ENCODE peak calls at places on chromosomes 16 and 17, in six cellular contexts. K is endothelial cell of umbilical vein, S is A549, Z is HepG2, H is GM12878, I is K562. R is an unnamed sample.
A peak's percentile ranks its signal among the peaks of the same experiment; 100 is the strongest.

GRCh38 chr17:79923974-79924638 is 84.9 kb upstream of the CBX4 start:
- DNase-seq in K (peak; percentile 28), S (peak; percentile 77), Z (peak; percentile 67), H (no peak), I (peak; percentile 74), R (peak; percentile 67)

GRCh38 chr16:49747654-49748053 is 108.3 kb downstream of the ZNF423 start:
- DNase-seq in K (no peak), S (no peak), Z (no peak), H (no peak), I (no peak), R (peak; percentile 34)

GRCh38 chr16:726438-727290 is at the start of the genes CCDC78 and HAGHL:
- DNase-seq in K (peak; percentile 24), S (no peak), Z (no peak), H (no peak), I (peak; percentile 86), R (peak; percentile 80)

GRCh38 chr17:61485067-61485775 is 33.0 kb downstream of the TBX4 start:
- DNase-seq in K (no peak), S (no peak), Z (no peak), H (no peak), I (no peak), R (no peak)

GRCh38 chr16:88202207-88202745 is 180.5 kb upstream of the ZNF469 start:
- DNase-seq in K (no peak), S (no peak), Z (no peak), H (no peak), I (no peak), R (no peak)

GRCh38 chr17:68491864-68492263 is 20.4 kb upstream of the PRKAR1A start:
- DNase-seq in K (no peak), S (no peak), Z (no peak), H (no peak), I (no peak), R (no peak)

GRCh38 chr17:62760888-62761267 is 47.2 kb downstream of the MARCHF10 start:
- DNase-seq in K (no peak), S (no peak), Z (no peak), H (no peak), I (no peak), R (no peak)

GRCh38 chr17:67212716-67213417 is 32.1 kb downstream of the HELZ start:
- DNase-seq in K (no peak), S (no peak), Z (no peak), H (no peak), I (no peak), R (peak; percentile 41)

GRCh38 chr17:38959508-38959907 is 7.7 kb downstream of the FBXO47 start:
- DNase-seq in K (no peak), S (no peak), Z (no peak), H (no peak), I (no peak), R (no peak)

GRCh38 chr17:63150994-63151464 is 185.0 kb downstream of the TANC2 start:
- DNase-seq in K (no peak), S (no peak), Z (no peak), H (no peak), I (no peak), R (no peak)

GRCh38 chr16:21336231-21336630 is 58.1 kb upstream of the CRYM start:
- DNase-seq in K (no peak), S (no peak), Z (no peak), H (no peak), I (no peak), R (no peak)

GRCh38 chr16:75109732-75110243 is 6.8 kb downstream of the LDHD start:
- DNase-seq in K (no peak), S (no peak), Z (no peak), H (no peak), I (no peak), R (peak; percentile 90)

GRCh38 chr16:78995441-78995840 is 605.1 kb downstream of the MAF start:
- DNase-seq in K (no peak), S (no peak), Z (no peak), H (no peak), I (no peak), R (no peak)

GRCh38 chr17:60423865-60424264 is 1.6 kb downstream of the CHCT1 start:
- DNase-seq in K (no peak), S (no peak), Z (no peak), H (no peak), I (no peak), R (no peak)

GRCh38 chr17:73643846-73644144 is 450 bp downstream of the SDK2 start:
- DNase-seq in K (no peak), S (no peak), Z (no peak), H (no peak), I (no peak), R (no peak)

GRCh38 chr16:12390074-12390473 is 413.5 kb downstream of the SNX29 start:
- DNase-seq in K (no peak), S (no peak), Z (no peak), H (no peak), I (no peak), R (no peak)

GRCh38 chr17:28744802-28745051 is 916 bp downstream of the TRAF4 start:
- DNase-seq in K (no peak), S (no peak), Z (no peak), H (no peak), I (peak; percentile 20), R (no peak)

GRCh38 chr17:28745052-28745776 is 1.4 kb downstream of the TRAF4 start:
- DNase-seq in K (peak; percentile 72), S (peak; percentile 64), Z (peak; percentile 90), H (no peak), I (peak; percentile 41), R (peak; percentile 74)

GRCh38 chr17:28743243-28744103 is at the start of gene TRAF4:
- DNase-seq in K (peak; percentile 63), S (peak; percentile 93), Z (peak; percentile 73), H (no peak), I (peak; percentile 90), R (peak; percentile 91)

GRCh38 chr17:28745777-28746473 is 2.1 kb downstream of the TRAF4 start:
- DNase-seq in K (no peak), S (peak; percentile 55), Z (no peak), H (no peak), I (no peak), R (no peak)

GRCh38 chr17:28744104-28744801 is 442 bp downstream of the TRAF4 start:
- DNase-seq in K (peak; percentile 51), S (peak; percentile 81), Z (peak; percentile 71), H (no peak), I (peak; percentile 87), R (peak; percentile 58)
- TF ChIP-seq MYC in K (no peak), S (no peak), Z (peak; percentile 93), H (no peak), I (no peak), R (no peak)

GRCh38 chr17:7249830-7250229 is 1.7 kb downstream of the CTDNEP1 start:
- DNase-seq in K (no peak), S (no peak), Z (no peak), H (no peak), I (no peak), R (peak; percentile 72)
- TF ChIP-seq MYC in K (no peak), S (no peak), Z (no peak), H (no peak), I (no peak), R (no peak)

DNA sequence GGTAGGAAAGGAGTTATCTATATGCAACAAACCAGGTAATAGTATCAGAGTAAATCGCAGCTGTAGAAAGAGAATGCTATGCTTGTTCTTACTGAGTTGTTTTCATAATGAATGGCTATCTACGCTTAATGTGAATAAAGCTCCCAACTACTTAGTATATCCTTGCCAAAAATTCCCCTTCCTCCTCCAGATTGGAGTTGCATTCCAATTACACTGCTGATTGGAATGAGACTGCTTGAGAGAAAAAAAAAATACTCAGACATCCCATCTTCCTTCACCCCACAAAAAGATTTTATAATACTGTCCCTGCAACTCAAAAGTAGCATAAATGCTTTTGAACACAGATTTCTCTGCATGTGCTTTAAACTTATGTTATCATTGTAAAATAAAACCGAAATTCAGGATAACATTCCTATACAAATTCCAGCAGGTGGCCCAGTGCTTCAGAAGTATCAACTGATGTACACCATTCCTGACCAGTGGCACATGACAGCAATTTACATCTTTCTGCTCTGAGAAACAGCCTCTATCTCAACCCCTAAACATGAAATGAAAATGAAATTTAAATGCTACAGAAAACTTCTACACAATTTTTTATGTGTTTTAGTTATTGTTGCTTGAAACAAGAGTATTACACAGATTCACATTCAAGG is 47.0 kb downstream of the SMURF2 start:
- DNase-seq in K (peak; percentile 59), S (no peak), Z (no peak), H (no peak), I (no peak), R (no peak)
- TF ChIP-seq MYC in K (no peak), S (no peak), Z (no peak), H (no peak), I (no peak), R (no peak)

GRCh38 chr17:36529121-36529520 is 5.5 kb downstream of the MYO19 start:
- DNase-seq in K (peak; percentile 29), S (peak; percentile 33), Z (no peak), H (no peak), I (peak; percentile 19), R (peak; percentile 36)
- TF ChIP-seq MYC in K (no peak), S (no peak), Z (no peak), H (no peak), I (no peak), R (no peak)

DNA sequence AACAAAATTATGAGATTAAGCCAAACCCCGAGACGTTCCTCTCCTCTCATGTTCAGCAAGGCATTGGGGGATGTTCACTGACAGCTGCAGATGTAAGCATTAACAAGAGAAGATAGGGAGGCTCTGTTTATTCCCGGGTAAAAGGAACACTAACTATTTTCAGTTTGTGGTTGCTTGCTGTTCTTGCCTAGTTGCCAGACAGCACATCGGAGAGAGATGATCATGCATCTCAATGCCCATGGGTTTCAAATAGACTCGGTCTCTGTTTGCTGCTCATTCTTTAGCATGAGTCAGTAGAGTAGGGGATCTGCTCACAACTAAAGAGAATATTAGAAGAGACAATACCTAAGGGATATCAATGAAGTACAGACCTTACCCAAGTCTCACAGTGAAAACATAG is 78.3 kb downstream of the TMEM100 start:
- DNase-seq in K (no peak), S (no peak), Z (no peak), H (no peak), I (no peak), R (no peak)
- TF ChIP-seq MYC in K (no peak), S (no peak), Z (no peak), H (no peak), I (no peak), R (no peak)

GRCh38 chr16:9859706-9860105 is 322.5 kb downstream of the GRIN2A start:
- DNase-seq in K (no peak), S (no peak), Z (no peak), H (no peak), I (no peak), R (no peak)

GRCh38 chr16:9850716-9851115 is 331.5 kb downstream of the GRIN2A start:
- DNase-seq in K (no peak), S (no peak), Z (no peak), H (no peak), I (no peak), R (no peak)

GRCh38 chr16:9849697-9850245 is 332.5 kb downstream of the GRIN2A start:
- DNase-seq in K (no peak), S (no peak), Z (no peak), H (no peak), I (no peak), R (no peak)

GRCh38 chr16:9852003-9852402 is 330.2 kb downstream of the GRIN2A start:
- DNase-seq in K (no peak), S (no peak), Z (no peak), H (no peak), I (no peak), R (no peak)

GRCh38 chr16:9854665-9855064 is 327.6 kb downstream of the GRIN2A start:
- DNase-seq in K (peak; percentile 51), S (no peak), Z (no peak), H (no peak), I (no peak), R (no peak)
- TF ChIP-seq MYC in K (no peak), S (no peak), Z (no peak), H (no peak), I (no peak), R (no peak)

GRCh38 chr16:85377388-85378144 is 235.6 kb upstream of the GSE1 start:
- DNase-seq in K (no peak), S (no peak), Z (no peak), H (no peak), I (peak; percentile 91), R (no peak)
- TF ChIP-seq MYC in K (no peak), S (no peak), Z (no peak), H (no peak), I (peak; percentile 44), R (no peak)

R was measured in NB4.